ENCODE peak calls at places on chromosomes 16 and 17, in four cellular contexts. S, R, Q and U are unnamed samples.
A peak's percentile ranks its signal among the peaks of the same experiment; 100 is the strongest.

GRCh38 chr16:11167581-11167980 is 88.4 kb downstream of the SOCS1 start:
- DNase-seq in S (no peak), R (no peak), Q (no peak), U (no peak)

GRCh38 chr16:86048221-86048620 is 149.3 kb downstream of the IRF8 start:
- DNase-seq in S (no peak), R (no peak), Q (no peak), U (no peak)

GRCh38 chr17:57245786-57246185 is 10.5 kb upstream of the MSI2 start:
- DNase-seq in S (no peak), R (no peak), Q (no peak), U (no peak)

GRCh38 chr17:14038206-14038605 is 31.1 kb upstream of the COX10 start:
- DNase-seq in S (no peak), R (peak; percentile 47), Q (no peak), U (peak; percentile 74)

GRCh38 chr17:57750930-57751329 is 5.8 kb upstream of the CCDC182 start:
- DNase-seq in S (no peak), R (no peak), Q (no peak), U (no peak)

GRCh38 chr16:80250376-80250775 is 290.4 kb upstream of the DYNLRB2 start:
- DNase-seq in S (no peak), R (no peak), Q (no peak), U (no peak)

GRCh38 chr16:54286330-54287017 is at the start of gene IRX3:
- DNase-seq in S (no peak), R (peak; percentile 80), Q (peak; percentile 94), U (peak; percentile 82)

GRCh38 chr16:87686697-87687570 is 78.9 kb downstream of the KLHDC4 start:
- DNase-seq in S (no peak), R (no peak), Q (no peak), U (no peak)

GRCh38 chr17:61305024-61305423 is 94.6 kb upstream of the TBX2 start:
- DNase-seq in S (no peak), R (no peak), Q (no peak), U (no peak)

GRCh38 chr17:40320771-40321501 is 12.0 kb downstream of the RARA start:
- DNase-seq in S (no peak), R (peak; percentile 57), Q (no peak), U (no peak)

GRCh38 chr17:66791337-66791736 is 43.6 kb upstream of the CACNG5 start:
- DNase-seq in S (no peak), R (no peak), Q (no peak), U (no peak)

GRCh38 chr16:56743840-56744239 is 13.9 kb downstream of the NUP93 start:
- DNase-seq in S (no peak), R (peak; percentile 63), Q (peak; percentile 57), U (no peak)

GRCh38 chr17:67435122-67435521 is 58.0 kb downstream of the PITPNC1 start:
- DNase-seq in S (no peak), R (peak; percentile 47), Q (no peak), U (no peak)

GRCh38 chr17:19756551-19756950 is 8.5 kb upstream of the ALDH3A1 start:
- DNase-seq in S (no peak), R (peak; percentile 25), Q (no peak), U (no peak)

GRCh38 chr16:50102046-50102756 is 36.4 kb downstream of the HEATR3 start:
- DNase-seq in S (no peak), R (peak; percentile 21), Q (no peak), U (peak; percentile 33)

GRCh38 chr16:67801889-67802288 is 4.5 kb downstream of the RANBP10 start:
- DNase-seq in S (peak; percentile 81), R (no peak), Q (no peak), U (no peak)

DNA sequence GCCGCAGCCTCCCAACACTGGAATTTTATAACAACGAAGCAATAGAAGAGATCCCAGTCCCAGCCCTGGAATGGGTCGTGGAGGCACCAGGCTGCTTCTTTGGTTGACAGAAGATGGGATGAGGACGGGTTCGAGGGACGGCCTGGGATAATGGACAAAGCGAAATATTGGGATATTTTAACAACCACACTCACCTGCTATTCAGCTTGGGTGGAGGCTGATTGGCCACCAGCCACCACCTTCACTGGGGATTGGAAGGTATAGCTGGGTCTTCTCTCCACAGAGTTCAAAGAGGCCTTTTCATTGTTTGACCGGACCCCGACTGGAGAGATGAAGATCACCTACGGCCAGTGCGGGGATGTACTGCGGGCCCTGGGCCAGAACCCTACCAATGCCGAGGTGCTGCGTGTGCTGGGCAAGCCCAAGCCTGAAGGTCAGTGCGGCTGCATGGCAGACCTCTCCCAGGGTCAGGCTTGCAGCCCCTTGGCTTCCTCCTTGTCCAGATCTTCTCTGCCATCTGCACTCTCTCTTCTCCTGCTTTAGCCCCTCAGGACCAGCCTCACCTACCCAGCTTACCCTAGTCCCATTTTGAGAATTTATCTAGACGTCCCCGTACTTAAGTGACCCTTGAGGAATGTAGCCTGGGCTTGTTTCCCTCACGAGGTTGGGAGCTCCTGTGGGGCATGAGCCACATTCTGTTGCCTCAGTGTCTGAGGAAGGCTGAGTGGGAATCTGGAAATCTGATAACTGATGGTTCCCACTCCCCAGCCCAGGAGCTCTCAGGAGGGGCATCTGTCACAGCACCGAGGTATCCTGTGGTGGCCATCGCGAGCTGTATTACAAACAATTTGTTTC is 10.7 kb downstream of the MYL4 start:
- DNase-seq in S (no peak), R (no peak), Q (no peak), U (no peak)
- TF ChIP-seq CTCF in S (no peak), R (no peak), Q (no peak), U (no peak)

GRCh38 chr16:9597967-9598730 is 506.7 kb downstream of the HAPSTR1 start:
- DNase-seq in S (no peak), R (no peak), Q (no peak), U (no peak)

GRCh38 chr16:9595393-9595792 is 503.9 kb downstream of the HAPSTR1 start:
- DNase-seq in S (no peak), R (no peak), Q (no peak), U (no peak)

GRCh38 chr16:9598731-9599083 is 507.3 kb downstream of the HAPSTR1 start:
- DNase-seq in S (no peak), R (no peak), Q (no peak), U (no peak)

GRCh38 chr16:9594961-9595360 is 503.5 kb downstream of the HAPSTR1 start:
- DNase-seq in S (no peak), R (no peak), Q (no peak), U (no peak)

GRCh38 chr16:9596788-9597187 is 505.3 kb downstream of the HAPSTR1 start:
- DNase-seq in S (no peak), R (no peak), Q (no peak), U (no peak)
- H3K4me3 ChIP-seq in S (no peak overlapping the region), R (no peak overlapping the region), Q (no peak overlapping the region), U (no peak overlapping the region)

DNA sequence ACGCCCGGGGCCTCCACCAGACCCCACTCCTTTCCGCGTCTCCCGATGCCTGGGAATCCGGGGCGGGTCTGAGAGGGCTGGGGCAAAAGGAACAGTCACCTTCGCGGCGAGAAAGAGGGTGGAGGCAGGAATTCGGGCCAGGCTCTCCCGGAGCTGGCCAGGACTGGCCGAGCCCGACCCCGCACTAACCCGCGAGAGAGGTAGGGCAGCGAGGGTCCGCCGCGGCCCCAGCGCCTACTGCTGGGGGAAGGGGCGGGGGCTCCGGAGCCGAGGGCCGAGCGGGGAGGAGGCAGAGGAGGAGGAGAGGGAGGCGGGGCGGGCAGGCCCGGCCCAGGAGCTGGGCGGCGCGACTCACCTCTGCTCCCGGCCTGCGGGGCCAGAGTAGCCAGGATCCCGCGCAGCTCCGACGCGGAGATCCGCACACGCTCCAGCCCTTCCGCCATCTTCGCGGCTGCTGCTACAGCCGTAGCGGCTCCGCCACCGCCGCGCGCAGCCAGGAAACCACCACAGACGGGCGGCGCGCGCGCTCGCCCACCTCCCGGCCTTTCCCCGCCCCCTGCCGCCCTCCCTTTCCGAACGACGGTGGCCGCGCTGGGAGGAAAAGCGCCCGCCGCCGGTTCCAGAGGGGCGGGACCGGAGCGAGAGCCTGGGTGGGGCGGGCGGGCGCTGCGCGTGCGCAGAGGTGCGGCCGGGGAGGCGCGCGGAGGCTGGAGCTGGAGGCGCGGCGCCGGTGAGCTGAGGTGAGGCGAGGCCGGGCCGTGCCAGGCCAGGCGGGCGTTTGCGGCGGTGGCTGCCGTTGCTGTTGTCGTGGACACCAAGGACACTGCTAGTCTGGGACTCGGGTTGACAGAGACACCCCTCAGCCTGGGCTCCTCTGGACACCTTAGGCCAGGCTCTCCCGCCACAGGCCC is at the start of the genes SMG6 and SRR:
- DNase-seq in S (peak; percentile 93), R (peak; percentile 86), Q (peak; percentile 94), U (peak; percentile 67)
- TF ChIP-seq CTCF in S (no peak), R (no peak), Q (no peak), U (no peak)

GRCh38 chr16:19885456-19886060 is 910 bp upstream of the GPRC5B start:
- DNase-seq in S (no peak), R (peak; percentile 16), Q (peak; percentile 30), U (no peak)
- H3K4me3 ChIP-seq in S (no peak overlapping the region), R (peak overlapping the region; percentile 77), Q (peak overlapping the region; percentile 83), U (peak overlapping the region; percentile 70)

DNA sequence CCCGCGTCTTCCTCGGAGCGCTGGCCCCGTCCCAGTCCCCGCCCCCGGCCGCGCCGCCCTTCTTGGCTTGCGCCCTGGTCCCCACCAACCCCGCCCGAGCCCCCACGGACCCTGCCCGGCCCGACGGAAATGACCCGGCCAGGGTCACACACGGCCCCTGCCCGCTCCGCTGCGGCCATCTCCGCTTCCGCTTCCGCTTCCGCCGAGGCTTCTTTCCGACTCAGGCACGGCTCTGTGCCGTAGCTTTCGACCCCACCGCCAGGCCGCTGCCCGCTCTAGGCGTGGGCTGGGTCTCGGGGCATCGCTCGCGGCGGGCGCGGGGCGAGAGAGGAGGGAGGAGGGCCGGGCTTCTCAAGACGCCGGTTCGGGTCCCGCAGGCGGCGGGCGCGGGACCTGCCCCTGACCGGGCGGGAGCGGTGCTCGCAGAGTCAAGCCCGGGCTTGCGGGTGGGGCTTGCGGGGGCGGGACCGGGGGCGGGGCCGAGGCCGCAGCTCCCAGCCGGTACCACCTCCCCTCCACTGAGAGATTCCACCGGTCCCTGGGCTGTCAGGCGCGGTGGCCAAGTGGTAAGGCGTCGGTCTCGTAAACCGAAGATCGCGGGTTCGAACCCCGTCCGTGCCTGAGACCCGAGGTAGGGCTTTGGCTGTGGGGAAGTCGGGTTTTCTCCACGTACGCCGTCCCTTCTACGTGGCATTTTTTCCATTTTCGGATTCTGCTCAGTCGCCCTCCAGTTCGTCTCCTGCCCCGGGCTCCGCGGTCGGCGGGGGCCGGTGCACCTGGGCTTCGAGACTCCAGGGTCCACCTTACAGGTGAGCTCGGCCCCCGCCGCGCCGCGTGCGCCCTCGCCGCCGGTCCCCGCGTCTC is 158.3 kb downstream of the RAB11FIP4 start:
- DNase-seq in S (peak; percentile 87), R (peak; percentile 94), Q (peak; percentile 85), U (peak; percentile 74)
- TF ChIP-seq CTCF in S (no peak), R (no peak), Q (no peak), U (no peak)